ENCODE peak calls at places on chromosomes 12 and 14, in six cellular contexts. E is pulmonary artery endothelial cell; A is HFF-Myc; B is coronary artery; W is GM13977; T is stimulated activated CD4-positive, alpha-beta T cell treated with anti-CD3 and anti-CD28 coated beads, Interleukin-1b, Interleukin-23, amount 100 ng/mL, for 24 hours. R is an unnamed sample.

GRCh38 chr14:72782817-72783216 is 111.1 kb downstream of the DPF3 start:
- DNase-seq in E (no peak), A (no peak), B (peak), W (no peak), T (no peak), R (no peak)

GRCh38 chr12:6960291-6961277 is 9.4 kb downstream of the PTPN6 start:
- DNase-seq in E (no peak), A (no peak), B (no peak), W (peak), T (no peak), R (peak)

GRCh38 chr14:104109731-104110361 is 24.3 kb downstream of the ASPG start:
- DNase-seq in E (no peak), A (no peak), B (no peak), W (no peak), T (no peak), R (no peak)

GRCh38 chr12:22340143-22340542 is 5.6 kb upstream of the ST8SIA1 start:
- DNase-seq in E (no peak), A (no peak), B (no peak), W (no peak), T (no peak), R (no peak)

GRCh38 chr12:23674064-23674463 is 275.4 kb downstream of the SOX5 start:
- DNase-seq in E (no peak), A (no peak), B (no peak), W (no peak), T (no peak), R (no peak)

GRCh38 chr12:67501362-67501761 is 147.2 kb upstream of the DYRK2 start:
- DNase-seq in E (no peak), A (no peak), B (no peak), W (no peak), T (no peak), R (no peak)

GRCh38 chr14:81831128-81831815 is 297.6 kb upstream of the SEL1L start:
- DNase-seq in E (no peak), A (no peak), B (no peak), W (no peak), T (no peak), R (peak)

GRCh38 chr12:117818400-117818799 is 150.4 kb downstream of the KSR2 start:
- DNase-seq in E (no peak), A (no peak), B (no peak), W (no peak), T (no peak), R (no peak)

GRCh38 chr12:127174881-127175280 is 1092.1 kb upstream of the TMEM132C start:
- DNase-seq in E (no peak), A (no peak), B (no peak), W (no peak), T (no peak), R (peak)

GRCh38 chr14:104377256-104377655 is 202.3 kb upstream of the C14orf180 start:
- DNase-seq in E (no peak), A (no peak), B (no peak), W (no peak), T (no peak), R (no peak)

GRCh38 chr14:104856869-104857860 is 7.9 kb upstream of the CEP170B start:
- DNase-seq in E (no peak), A (no peak), B (no peak), W (no peak), T (no peak), R (no peak)

GRCh38 chr12:22029491-22029890 is 16.5 kb upstream of the CMAS start:
- DNase-seq in E (no peak), A (no peak), B (no peak), W (no peak), T (no peak), R (no peak)

GRCh38 chr12:32859389-32859788 is 37.2 kb downstream of the PKP2 start:
- DNase-seq in E (no peak), A (no peak), B (no peak), W (no peak), T (no peak), R (no peak)

GRCh38 chr12:115097406-115097805 is 413.4 kb upstream of the TBX3 start:
- DNase-seq in E (no peak), A (no peak), B (no peak), W (no peak), T (no peak), R (no peak)

GRCh38 chr12:57518920-57519757 is 1.2 kb downstream of the DDIT3 start:
- DNase-seq in E (no peak), A (no peak), B (peak), W (no peak), T (no peak), R (peak)

GRCh38 chr14:103891667-103892215 is 36.5 kb upstream of the TDRD9 start:
- DNase-seq in E (no peak), A (no peak), B (peak), W (no peak), T (no peak), R (no peak)

GRCh38 chr12:121712462-121713256 is at the start of gene TMEM120B:
- DNase-seq in E (no peak), A (no peak), B (peak), W (peak), T (peak), R (peak)

GRCh38 chr14:54929556-54929955 is 26.9 kb upstream of the GCH1 start:
- DNase-seq in E (no peak), A (no peak), B (no peak), W (no peak), T (no peak), R (no peak)

GRCh38 chr14:73896521-73896920 is 9.9 kb downstream of the ZNF410 start:
- DNase-seq in E (no peak), A (no peak), B (no peak), W (no peak), T (no peak), R (peak)